ENCODE peak calls at places on chromosomes 2 and 18, in ten cellular contexts. W is transverse colon; R is CD8-positive, alpha-beta T cell; U is psoas muscle; F is MM.1S; K is A549; E is kidney epithelial cell; G is GM12865; B is AG09309; N is astrocyte of the spinal cord. Q is an unnamed sample.

GRCh38 chr2:112712903-112713584 is 7.8 kb upstream of the NT5DC4 start:
- DNase-seq in W (no peak), R (peak), U (no peak), F (no peak), K (peak), E (no peak), G (no peak), B (no peak), N (peak), Q (no peak)

GRCh38 chr2:65934992-65935629 is 499.8 kb upstream of the MEIS1 start:
- DNase-seq in W (no peak), R (no peak), U (no peak), F (no peak), K (no peak), E (no peak), G (no peak), B (no peak), N (no peak), Q (no peak)

GRCh38 chr2:39511219-39511785 is 74.2 kb upstream of the MAP4K3 start:
- DNase-seq in W (no peak), R (no peak), U (no peak), F (no peak), K (no peak), E (no peak), G (no peak), B (no peak), N (no peak), Q (no peak)

GRCh38 chr2:151030663-151031230 is 230.9 kb downstream of the RBM43 start:
- DNase-seq in W (no peak), R (no peak), U (no peak), F (no peak), K (peak), E (no peak), G (no peak), B (no peak), N (no peak), Q (no peak)

GRCh38 chr18:61528961-61529360 is 195.7 kb downstream of the CDH20 start:
- DNase-seq in W (no peak), R (no peak), U (no peak), F (no peak), K (no peak), E (peak), G (no peak), B (no peak), N (no peak), Q (no peak)

GRCh38 chr18:11121426-11121825 is 27.9 kb downstream of the PIEZO2 start:
- DNase-seq in W (no peak), R (no peak), U (no peak), F (no peak), K (peak), E (no peak), G (no peak), B (no peak), N (no peak), Q (no peak)

GRCh38 chr2:151907286-151907932 is 79.2 kb upstream of the ARL5A start:
- DNase-seq in W (no peak), R (no peak), U (no peak), F (no peak), K (no peak), E (no peak), G (no peak), B (no peak), N (no peak), Q (no peak)

GRCh38 chr2:634670-635395 is 42.4 kb downstream of the TMEM18 start:
- DNase-seq in W (no peak), R (no peak), U (no peak), F (no peak), K (peak), E (peak), G (no peak), B (no peak), N (no peak), Q (no peak)

GRCh38 chr2:46381871-46382270 is 84.7 kb downstream of the EPAS1 start:
- DNase-seq in W (no peak), R (no peak), U (no peak), F (no peak), K (no peak), E (no peak), G (no peak), B (no peak), N (no peak), Q (no peak)

GRCh38 chr2:63058149-63058741 is 7.6 kb downstream of the OTX1 start:
- DNase-seq in W (peak), R (no peak), U (peak), F (no peak), K (no peak), E (no peak), G (no peak), B (no peak), N (peak), Q (no peak)

GRCh38 chr2:96259497-96259921 is 6.3 kb downstream of the TMEM127 start:
- DNase-seq in W (peak), R (no peak), U (peak), F (peak), K (no peak), E (no peak), G (no peak), B (no peak), N (no peak), Q (no peak)

GRCh38 chr2:223052710-223053261 is 796 bp downstream of the KCNE4 start:
- DNase-seq in W (no peak), R (no peak), U (no peak), F (no peak), K (no peak), E (no peak), G (no peak), B (no peak), N (peak), Q (no peak)

GRCh38 chr2:63662028-63662804 is 73.5 kb downstream of the MDH1 start:
- DNase-seq in W (no peak), R (no peak), U (no peak), F (no peak), K (no peak), E (no peak), G (no peak), B (no peak), N (no peak), Q (no peak)

GRCh38 chr2:42693013-42693575 is 70.8 kb downstream of the OXER1 start:
- DNase-seq in W (no peak), R (no peak), U (no peak), F (no peak), K (no peak), E (no peak), G (peak), B (no peak), N (no peak), Q (no peak)

GRCh38 chr18:7946724-7947377 is 379.7 kb downstream of the PTPRM start:
- DNase-seq in W (peak), R (no peak), U (no peak), F (no peak), K (peak), E (peak), G (peak), B (peak), N (peak), Q (peak)

GRCh38 chr2:239400000-239400831 is 604 bp downstream of the HDAC4 start:
- DNase-seq in W (peak), R (no peak), U (no peak), F (peak), K (no peak), E (no peak), G (peak), B (no peak), N (no peak), Q (no peak)

GRCh38 chr2:176562359-176563043 is 293.3 kb downstream of the MTX2 start:
- DNase-seq in W (no peak), R (no peak), U (no peak), F (no peak), K (peak), E (no peak), G (no peak), B (no peak), N (peak), Q (peak)

GRCh38 chr18:58937204-58937603 is 72.5 kb downstream of the ZNF532 start:
- DNase-seq in W (no peak), R (no peak), U (no peak), F (no peak), K (no peak), E (no peak), G (no peak), B (peak), N (peak), Q (peak)

GRCh38 chr2:181304011-181304844 is 153.0 kb upstream of the ITGA4 start:
- DNase-seq in W (no peak), R (no peak), U (no peak), F (peak), K (no peak), E (no peak), G (peak), B (no peak), N (no peak), Q (no peak)

GRCh38 chr2:110206056-110206455 is 1.2 kb upstream of the NPHP1 start:
- DNase-seq in W (no peak), R (no peak), U (no peak), F (no peak), K (peak), E (no peak), G (no peak), B (no peak), N (no peak), Q (no peak)

DNA sequence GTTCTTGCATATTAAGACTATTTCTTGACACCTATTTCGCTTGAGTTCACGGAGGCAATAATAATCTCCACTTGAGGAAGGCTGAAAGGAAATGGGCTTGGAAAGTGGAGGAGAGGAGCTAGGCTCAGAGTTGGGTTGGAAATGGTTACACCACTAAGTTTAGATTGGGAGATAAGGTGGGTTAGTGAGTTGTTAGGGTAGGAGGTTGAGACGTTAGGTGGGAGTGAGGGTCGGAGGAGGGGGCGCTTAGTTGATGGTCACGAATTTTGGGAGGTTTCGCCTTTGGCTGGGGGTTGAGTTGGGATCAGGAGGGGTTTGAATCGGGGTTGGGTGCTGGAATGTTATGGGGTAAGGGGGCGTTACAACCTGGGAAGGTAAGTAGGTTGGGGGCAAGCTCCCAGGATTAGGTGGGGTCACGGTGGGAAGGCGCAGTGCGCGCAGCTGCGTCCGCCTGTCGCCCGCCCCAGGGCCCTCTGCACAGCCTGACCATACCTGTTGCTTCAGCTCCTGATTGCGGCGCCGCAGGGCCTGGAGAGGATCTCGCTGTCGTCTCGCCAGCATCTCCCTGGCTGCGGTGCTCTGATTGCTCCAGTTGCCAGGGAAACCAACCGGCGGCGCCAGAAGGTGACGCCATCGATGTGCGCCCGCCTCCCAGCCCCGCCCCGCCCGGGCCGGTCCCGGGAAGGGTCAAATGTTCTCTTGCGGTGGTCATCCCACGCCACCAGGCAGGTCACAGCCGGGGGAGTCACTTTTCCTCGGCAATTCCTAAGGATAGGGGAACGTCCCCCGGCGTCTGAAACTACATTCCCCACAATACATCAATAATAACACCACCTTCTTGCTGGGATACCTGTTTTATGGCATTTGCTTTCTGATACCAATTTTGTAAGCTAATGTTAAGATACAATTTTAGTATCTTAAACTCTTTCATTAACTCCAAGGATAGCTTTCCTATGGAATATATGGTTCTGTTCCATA is at the start of gene NPHP1:
- DNase-seq in W (peak), R (peak), U (peak), F (peak), K (peak), E (peak), G (peak), B (peak), N (peak), Q (no peak)
- TF ChIP-seq CTCF in W (no peak), R (no peak), U (peak), F (no peak), K (no peak), E (no peak), G (no peak), B (no peak), N (no peak), Q (no peak)

DNA sequence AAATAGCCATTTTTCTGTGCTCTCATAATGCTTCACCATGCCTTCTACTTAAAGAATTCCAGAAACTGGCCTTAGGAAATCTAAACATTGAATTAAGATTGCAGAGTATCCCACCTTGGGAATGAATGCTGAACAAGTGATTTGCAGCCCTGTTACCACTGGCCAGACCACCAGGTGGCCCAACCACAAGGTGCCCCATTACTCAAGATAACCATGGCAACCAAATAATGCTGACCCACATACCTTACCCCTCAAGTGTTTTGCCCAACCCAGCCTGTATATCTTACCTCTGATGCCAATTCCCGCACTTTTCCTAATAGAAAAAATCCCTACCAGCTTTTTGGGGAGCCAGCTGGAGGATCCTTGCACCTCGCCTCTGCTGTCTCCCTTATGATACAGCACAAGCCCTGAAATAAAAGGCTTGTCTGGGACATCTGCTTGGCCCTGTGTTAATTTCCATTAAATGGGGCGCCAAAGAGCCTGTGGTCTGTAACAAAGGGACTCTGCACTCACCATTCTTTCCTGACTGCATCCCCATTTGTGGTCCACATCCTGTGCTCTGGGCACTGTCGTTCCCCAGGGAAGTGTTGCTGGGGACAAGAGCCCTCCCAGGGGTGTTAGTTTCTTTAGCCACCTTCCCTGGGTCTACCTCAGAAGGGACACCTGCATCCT is 17.3 kb upstream of the KCNF1 start:
- DNase-seq in W (no peak), R (no peak), U (no peak), F (no peak), K (no peak), E (no peak), G (no peak), B (no peak), N (no peak), Q (no peak)
- H3K4me3 ChIP-seq in W (no peak), R (no peak), U (no peak), F (no peak), K (no peak), E (no peak), G (no peak), B (no peak), N (no peak), Q (no peak)

GRCh38 chr2:27653397-27653796 is 10.0 kb downstream of the SUPT7L start:
- DNase-seq in W (no peak), R (no peak), U (no peak), F (no peak), K (no peak), E (peak), G (no peak), B (no peak), N (peak), Q (no peak)
- TF ChIP-seq CTCF in W (no peak), R (no peak), U (no peak), F (no peak), K (no peak), E (no peak), G (no peak), B (no peak), N (no peak), Q (no peak)

DNA sequence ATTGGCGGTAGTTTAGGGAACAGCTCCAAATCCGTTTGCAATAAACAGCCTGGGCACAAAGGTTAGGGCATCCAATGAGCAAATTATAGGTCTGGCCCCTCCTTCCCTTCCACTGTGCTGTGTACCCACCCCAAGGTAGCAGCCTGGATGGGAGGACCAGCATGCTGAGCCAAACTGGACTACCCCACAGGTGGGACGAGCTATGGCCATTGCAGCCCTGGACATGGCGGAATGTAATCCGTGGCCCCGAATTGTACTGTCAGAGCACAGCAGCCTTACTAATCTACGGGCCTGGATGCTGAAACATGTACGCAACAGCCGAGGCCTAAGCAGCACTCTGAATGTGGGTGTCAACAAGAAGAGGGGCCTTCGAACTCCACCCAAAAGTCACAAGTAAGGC is 6.7 kb downstream of the AGBL5 start:
- DNase-seq in W (no peak), R (no peak), U (no peak), F (no peak), K (no peak), E (no peak), G (no peak), B (no peak), N (no peak), Q (no peak)
- H3K4me3 ChIP-seq in W (no peak), R (no peak), U (no peak), F (no peak), K (no peak), E (no peak), G (no peak), B (no peak), N (no peak), Q (no peak)

DNA sequence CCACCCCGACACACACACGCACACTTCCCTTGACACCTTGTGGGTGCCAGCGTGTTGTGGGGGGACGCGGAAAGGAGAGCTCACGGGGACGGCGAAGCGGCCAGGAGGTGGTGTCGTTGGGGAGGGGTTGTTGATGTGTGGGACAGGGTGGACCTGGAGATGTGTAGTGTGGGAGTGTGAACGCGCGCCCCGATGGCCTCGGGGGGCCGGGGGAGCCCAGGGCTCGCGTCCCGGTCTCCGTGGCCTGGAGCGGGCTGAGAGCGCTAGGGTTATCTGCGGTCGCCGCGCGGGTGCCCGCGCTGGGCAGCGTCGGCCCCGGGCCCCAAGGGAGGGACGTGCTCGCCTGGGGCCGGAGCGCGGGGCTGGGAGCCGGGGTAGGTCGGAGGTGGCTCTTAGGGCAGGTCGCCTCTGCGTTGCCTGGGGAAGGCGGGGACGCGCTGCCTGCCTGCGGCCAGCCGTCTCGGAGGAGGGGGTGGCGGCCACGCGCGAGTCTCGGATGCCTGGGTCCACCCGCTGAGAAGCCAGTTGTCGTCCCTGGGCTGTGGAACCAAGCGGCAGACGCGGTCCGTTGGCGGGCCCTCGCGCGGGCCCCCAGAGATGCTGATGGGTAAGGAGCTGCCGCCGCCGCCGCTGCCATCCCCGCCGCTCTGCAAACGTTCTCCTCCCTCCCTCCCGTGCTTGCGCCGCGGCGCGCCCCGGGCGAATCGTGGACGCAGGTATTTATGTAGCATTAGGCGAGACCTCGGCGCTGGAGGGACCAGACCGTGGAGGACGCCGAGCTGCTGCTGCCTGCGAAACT is 1.6 kb downstream of the KLHL29 start:
- DNase-seq in W (peak), R (no peak), U (peak), F (no peak), K (peak), E (no peak), G (peak), B (no peak), N (peak), Q (no peak)
- TF ChIP-seq CTCF in W (no peak), R (no peak), U (no peak), F (no peak), K (no peak), E (peak), G (no peak), B (no peak), N (peak), Q (no peak)

GRCh38 chr2:237500681-237501424 is 13.8 kb downstream of the MLPH start:
- DNase-seq in W (no peak), R (no peak), U (no peak), F (no peak), K (peak), E (peak), G (no peak), B (peak), N (peak), Q (peak)
- H3K4me3 ChIP-seq in W (no peak), R (no peak), U (no peak), F (no peak), K (peak), E (no peak), G (no peak), B (no peak), N (no peak), Q (no peak)

DNA sequence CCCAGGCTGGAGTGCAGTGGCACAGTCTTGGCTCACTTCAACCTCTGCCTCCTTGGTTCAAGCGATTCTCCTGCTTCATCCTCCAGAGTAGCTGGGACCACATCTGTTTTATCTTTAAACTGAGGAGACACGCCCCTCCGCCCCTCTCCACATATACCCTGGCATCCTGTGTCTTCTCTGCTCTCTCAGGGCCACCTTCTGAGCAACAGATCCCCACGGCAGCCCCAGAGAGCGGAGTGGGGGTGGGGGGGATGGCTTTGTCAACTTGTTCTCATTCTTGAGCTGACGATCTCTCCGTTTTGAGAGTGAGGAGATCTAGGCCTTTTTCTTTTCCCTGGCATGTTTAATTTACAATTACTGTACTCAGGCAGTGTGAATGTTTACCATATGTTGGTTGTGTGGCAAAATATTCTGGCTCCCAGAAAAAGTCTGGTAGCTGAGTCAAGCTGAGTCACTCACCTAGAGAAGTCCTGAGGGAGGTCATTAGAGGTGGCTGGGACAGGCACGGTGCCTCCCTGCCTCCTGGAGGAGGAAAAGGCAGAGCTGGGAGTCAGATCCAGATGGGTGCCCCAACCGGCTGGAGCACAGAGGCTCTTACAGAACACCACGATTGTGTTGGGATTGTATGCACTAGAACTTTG is 19.5 kb upstream of the ID2 start:
- DNase-seq in W (no peak), R (no peak), U (no peak), F (no peak), K (peak), E (peak), G (no peak), B (peak), N (peak), Q (no peak)
- TF ChIP-seq CTCF in W (no peak), R (no peak), U (no peak), F (no peak), K (peak), E (peak), G (no peak), B (peak), N (peak), Q (peak)

DNA sequence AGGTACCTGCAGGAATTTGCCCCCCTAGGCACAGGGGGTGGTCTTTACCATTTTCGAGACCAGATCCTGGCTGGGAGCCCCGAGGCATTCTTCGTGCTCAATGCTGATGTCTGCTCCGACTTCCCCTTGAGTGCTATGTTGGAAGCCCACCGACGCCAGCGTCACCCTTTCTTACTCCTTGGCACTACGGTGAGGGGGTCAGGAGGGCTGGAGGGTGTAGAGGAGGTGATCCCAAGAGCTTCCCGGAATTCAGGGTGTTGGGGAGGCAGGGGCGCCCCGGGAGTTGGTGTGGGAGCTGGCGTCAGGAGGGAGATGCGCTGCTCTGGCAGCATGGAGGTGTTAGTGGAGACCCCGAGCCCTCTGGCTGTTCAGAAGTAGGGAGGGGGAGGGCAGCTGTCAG is 3.2 kb downstream of the GMPPA start:
- DNase-seq in W (no peak), R (no peak), U (no peak), F (no peak), K (no peak), E (no peak), G (no peak), B (no peak), N (no peak), Q (no peak)
- H3K4me3 ChIP-seq in W (no peak), R (no peak), U (no peak), F (no peak), K (no peak), E (no peak), G (no peak), B (no peak), N (no peak), Q (no peak)

Q was measured in AG04449.